ENCODE peak calls at places on chromosomes 1 and 21, in six cellular contexts. One of them, this sample, is unnamed.

GRCh38 chr1:64982134-64982533 is 15.8 kb upstream of the JAK1 start:
- DNase-seq in fibroblast of mammary gland: no peak
- DNase-seq in GM12878: no peak
- DNase-seq in cardiac muscle cell: no peak
- DNase-seq in Caco-2: no peak
- DNase-seq in cardiac fibroblast: no peak
- DNase-seq in this sample: no peak

GRCh38 chr1:164838786-164839185 is 279.8 kb downstream of the PBX1 start:
- DNase-seq in fibroblast of mammary gland: no peak
- DNase-seq in GM12878: no peak
- DNase-seq in cardiac muscle cell: no peak
- DNase-seq in Caco-2: no peak
- DNase-seq in cardiac fibroblast: no peak
- DNase-seq in this sample: no peak

GRCh38 chr1:23793018-23793781 is 2.3 kb downstream of the LYPLA2 start:
- DNase-seq in fibroblast of mammary gland: peak
- DNase-seq in GM12878: no peak
- DNase-seq in cardiac muscle cell: no peak
- DNase-seq in Caco-2: no peak
- DNase-seq in cardiac fibroblast: peak
- DNase-seq in this sample: peak

GRCh38 chr1:214584805-214585766 is 17.9 kb upstream of the CENPF start:
- DNase-seq in fibroblast of mammary gland: peak
- DNase-seq in GM12878: no peak
- DNase-seq in cardiac muscle cell: peak
- DNase-seq in Caco-2: peak
- DNase-seq in cardiac fibroblast: peak
- DNase-seq in this sample: peak

GRCh38 chr1:59926381-59927243 is at the start of gene CYP2J2:
- DNase-seq in fibroblast of mammary gland: peak
- DNase-seq in GM12878: peak
- DNase-seq in cardiac muscle cell: peak
- DNase-seq in Caco-2: peak
- DNase-seq in cardiac fibroblast: peak
- DNase-seq in this sample: peak

GRCh38 chr1:216388558-216388957 is 34.7 kb downstream of the USH2A start:
- DNase-seq in fibroblast of mammary gland: no peak
- DNase-seq in GM12878: no peak
- DNase-seq in cardiac muscle cell: peak
- DNase-seq in Caco-2: no peak
- DNase-seq in cardiac fibroblast: no peak
- DNase-seq in this sample: no peak

GRCh38 chr1:207288315-207288714 is 33.2 kb upstream of the CD55 start:
- DNase-seq in fibroblast of mammary gland: no peak
- DNase-seq in GM12878: no peak
- DNase-seq in cardiac muscle cell: no peak
- DNase-seq in Caco-2: no peak
- DNase-seq in cardiac fibroblast: no peak
- DNase-seq in this sample: no peak

GRCh38 chr1:227766015-227766634 is 30.9 kb downstream of the SNAP47 start:
- DNase-seq in fibroblast of mammary gland: peak
- DNase-seq in GM12878: no peak
- DNase-seq in cardiac muscle cell: no peak
- DNase-seq in Caco-2: no peak
- DNase-seq in cardiac fibroblast: no peak
- DNase-seq in this sample: peak

GRCh38 chr21:37276377-37276776 is 9.2 kb upstream of the VPS26C start:
- DNase-seq in fibroblast of mammary gland: no peak
- DNase-seq in GM12878: no peak
- DNase-seq in cardiac muscle cell: no peak
- DNase-seq in Caco-2: no peak
- DNase-seq in cardiac fibroblast: no peak
- DNase-seq in this sample: no peak

GRCh38 chr1:181152892-181153633 is 64.6 kb downstream of the IER5 start:
- DNase-seq in fibroblast of mammary gland: peak
- DNase-seq in GM12878: no peak
- DNase-seq in cardiac muscle cell: peak
- DNase-seq in Caco-2: no peak
- DNase-seq in cardiac fibroblast: peak
- DNase-seq in this sample: peak

GRCh38 chr1:146036241-146036989 is 14.9 kb upstream of the HJV start:
- DNase-seq in fibroblast of mammary gland: no peak
- DNase-seq in GM12878: peak
- DNase-seq in cardiac muscle cell: no peak
- DNase-seq in Caco-2: no peak
- DNase-seq in cardiac fibroblast: no peak
- DNase-seq in this sample: no peak

GRCh38 chr21:33286600-33287456 is 20.7 kb downstream of the IL10RB start:
- DNase-seq in fibroblast of mammary gland: peak
- DNase-seq in GM12878: no peak
- DNase-seq in cardiac muscle cell: no peak
- DNase-seq in Caco-2: no peak
- DNase-seq in cardiac fibroblast: peak
- DNase-seq in this sample: no peak

GRCh38 chr1:87968259-87968955 is 639.7 kb downstream of the LMO4 start:
- DNase-seq in fibroblast of mammary gland: peak
- DNase-seq in GM12878: no peak
- DNase-seq in cardiac muscle cell: peak
- DNase-seq in Caco-2: no peak
- DNase-seq in cardiac fibroblast: peak
- DNase-seq in this sample: peak

GRCh38 chr1:38046884-38047602 is 450 bp upstream of the POU3F1 start:
- DNase-seq in fibroblast of mammary gland: peak
- DNase-seq in GM12878: no peak
- DNase-seq in cardiac muscle cell: peak
- DNase-seq in Caco-2: peak
- DNase-seq in cardiac fibroblast: peak
- DNase-seq in this sample: peak

GRCh38 chr21:45168522-45168921 is 94.1 kb downstream of the ADARB1 start:
- DNase-seq in fibroblast of mammary gland: peak
- DNase-seq in GM12878: no peak
- DNase-seq in cardiac muscle cell: no peak
- DNase-seq in Caco-2: no peak
- DNase-seq in cardiac fibroblast: no peak
- DNase-seq in this sample: no peak

GRCh38 chr1:231512147-231512698 is 16.2 kb upstream of the TSNAX start:
- DNase-seq in fibroblast of mammary gland: peak
- DNase-seq in GM12878: peak
- DNase-seq in cardiac muscle cell: no peak
- DNase-seq in Caco-2: peak
- DNase-seq in cardiac fibroblast: peak
- DNase-seq in this sample: peak

GRCh38 chr1:51541313-51542050 is 22.4 kb upstream of the EPS15 start:
- DNase-seq in fibroblast of mammary gland: peak
- DNase-seq in GM12878: no peak
- DNase-seq in cardiac muscle cell: no peak
- DNase-seq in Caco-2: no peak
- DNase-seq in cardiac fibroblast: peak
- DNase-seq in this sample: peak

GRCh38 chr1:84889437-84889836 is 3.6 kb downstream of the LPAR3 start:
- DNase-seq in fibroblast of mammary gland: peak
- DNase-seq in GM12878: no peak
- DNase-seq in cardiac muscle cell: no peak
- DNase-seq in Caco-2: no peak
- DNase-seq in cardiac fibroblast: peak
- DNase-seq in this sample: no peak

GRCh38 chr1:32246888-32247273 is at the start of gene FAM167B:
- DNase-seq in fibroblast of mammary gland: peak
- DNase-seq in GM12878: no peak
- DNase-seq in cardiac muscle cell: no peak
- DNase-seq in Caco-2: no peak
- DNase-seq in cardiac fibroblast: peak
- DNase-seq in this sample: peak

GRCh38 chr1:2046953-2047748 is 3.1 kb upstream of the PRKCZ start:
- DNase-seq in fibroblast of mammary gland: no peak
- DNase-seq in GM12878: no peak
- DNase-seq in cardiac muscle cell: no peak
- DNase-seq in Caco-2: no peak
- DNase-seq in cardiac fibroblast: no peak
- DNase-seq in this sample: no peak

GRCh38 chr1:101004061-101004460 is 21.5 kb downstream of the DPH5 start:
- DNase-seq in fibroblast of mammary gland: peak
- DNase-seq in GM12878: no peak
- DNase-seq in cardiac muscle cell: no peak
- DNase-seq in Caco-2: peak
- DNase-seq in cardiac fibroblast: peak
- DNase-seq in this sample: peak

GRCh38 chr1:53683986-53684740 is 54.8 kb downstream of the GLIS1 start:
- DNase-seq in fibroblast of mammary gland: no peak
- DNase-seq in GM12878: no peak
- DNase-seq in cardiac muscle cell: peak
- DNase-seq in Caco-2: peak
- DNase-seq in cardiac fibroblast: no peak
- DNase-seq in this sample: peak

GRCh38 chr1:152770411-152770810 is 4.5 kb upstream of the LCE1F start:
- DNase-seq in fibroblast of mammary gland: peak
- DNase-seq in GM12878: no peak
- DNase-seq in cardiac muscle cell: no peak
- DNase-seq in Caco-2: no peak
- DNase-seq in cardiac fibroblast: no peak
- DNase-seq in this sample: no peak

GRCh38 chr21:25961042-25961441 is 209.5 kb downstream of the APP start:
- DNase-seq in fibroblast of mammary gland: no peak
- DNase-seq in GM12878: no peak
- DNase-seq in cardiac muscle cell: no peak
- DNase-seq in Caco-2: no peak
- DNase-seq in cardiac fibroblast: no peak
- DNase-seq in this sample: no peak

GRCh38 chr1:67645495-67646144 is 39.4 kb upstream of the GADD45A start:
- DNase-seq in fibroblast of mammary gland: peak
- DNase-seq in GM12878: no peak
- DNase-seq in cardiac muscle cell: no peak
- DNase-seq in Caco-2: peak
- DNase-seq in cardiac fibroblast: peak
- DNase-seq in this sample: peak

GRCh38 chr1:199042193-199042592 is 403.4 kb downstream of the PTPRC start:
- DNase-seq in fibroblast of mammary gland: no peak
- DNase-seq in GM12878: no peak
- DNase-seq in cardiac muscle cell: no peak
- DNase-seq in Caco-2: no peak
- DNase-seq in cardiac fibroblast: no peak
- DNase-seq in this sample: no peak

GRCh38 chr1:199041173-199041914 is 402.5 kb downstream of the PTPRC start:
- DNase-seq in fibroblast of mammary gland: no peak
- DNase-seq in GM12878: peak
- DNase-seq in cardiac muscle cell: no peak
- DNase-seq in Caco-2: no peak
- DNase-seq in cardiac fibroblast: peak
- DNase-seq in this sample: no peak

GRCh38 chr1:199044191-199044590 is 405.4 kb downstream of the PTPRC start:
- DNase-seq in fibroblast of mammary gland: no peak
- DNase-seq in GM12878: no peak
- DNase-seq in cardiac muscle cell: no peak
- DNase-seq in Caco-2: no peak
- DNase-seq in cardiac fibroblast: no peak
- DNase-seq in this sample: no peak

GRCh38 chr1:199046618-199047017 is 407.8 kb downstream of the PTPRC start:
- DNase-seq in fibroblast of mammary gland: peak
- DNase-seq in GM12878: no peak
- DNase-seq in cardiac muscle cell: no peak
- DNase-seq in Caco-2: no peak
- DNase-seq in cardiac fibroblast: peak
- DNase-seq in this sample: no peak
- H3K4me3 ChIP-seq in fibroblast of mammary gland: no peak
- H3K4me3 ChIP-seq in GM12878: no peak
- H3K4me3 ChIP-seq in cardiac muscle cell: no peak
- H3K4me3 ChIP-seq in Caco-2: no peak
- H3K4me3 ChIP-seq in cardiac fibroblast: no peak
- H3K4me3 ChIP-seq in this sample: no peak

DNA sequence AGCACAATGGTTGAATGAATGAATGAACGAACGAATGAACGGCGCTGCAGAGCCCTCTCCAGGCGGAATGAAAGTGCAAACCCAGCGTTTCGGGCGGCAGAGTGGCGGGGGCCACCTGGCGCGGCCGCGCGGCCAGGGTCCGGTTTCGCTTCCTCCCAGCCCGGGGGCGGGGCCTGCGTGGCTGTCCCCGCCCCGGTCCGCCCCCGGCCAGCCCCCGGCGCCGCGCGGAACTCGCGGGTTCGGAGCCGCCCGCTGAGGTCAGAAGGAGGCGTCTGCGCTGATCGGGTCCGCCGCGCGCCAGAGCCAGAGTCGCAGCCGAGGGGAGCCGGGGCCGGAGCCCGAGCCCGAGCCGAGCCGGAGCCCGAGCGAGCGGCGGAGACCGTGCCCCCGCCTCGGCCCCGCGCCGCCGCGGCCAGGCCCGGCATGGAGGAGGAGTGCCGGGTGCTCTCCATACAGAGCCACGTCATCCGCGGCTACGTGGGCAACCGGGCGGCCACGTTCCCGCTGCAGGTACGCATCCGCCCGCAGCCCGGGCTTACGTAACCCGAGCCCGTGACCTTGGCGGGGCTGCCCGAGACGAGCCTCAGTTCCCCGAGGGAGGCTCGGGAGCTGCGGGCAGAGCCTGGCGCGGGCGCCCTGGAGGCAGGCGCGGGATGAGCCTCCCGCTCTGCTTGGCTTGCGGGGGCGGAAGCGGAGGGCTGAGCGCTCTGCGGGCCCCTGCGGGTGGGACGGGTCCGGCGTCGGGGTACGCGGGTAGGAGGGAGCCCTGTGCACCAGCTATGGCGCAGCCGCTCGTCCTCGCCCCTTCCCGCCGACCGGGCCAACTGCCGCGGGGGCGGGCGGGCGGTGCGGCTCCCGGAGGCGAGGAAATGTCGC is at the start of gene PDXK:
- DNase-seq in fibroblast of mammary gland: peak
- DNase-seq in GM12878: peak
- DNase-seq in cardiac muscle cell: peak
- DNase-seq in Caco-2: peak
- DNase-seq in cardiac fibroblast: peak
- DNase-seq in this sample: peak
- TF ChIP-seq CTCF in fibroblast of mammary gland: no peak
- TF ChIP-seq CTCF in GM12878: peak
- TF ChIP-seq CTCF in cardiac muscle cell: peak
- TF ChIP-seq CTCF in Caco-2: peak
- TF ChIP-seq CTCF in cardiac fibroblast: no peak
- TF ChIP-seq CTCF in this sample: no peak

GRCh38 chr1:98659879-98660278 is 1.6 kb upstream of the SNX7 start:
- DNase-seq in fibroblast of mammary gland: no peak
- DNase-seq in GM12878: no peak
- DNase-seq in cardiac muscle cell: no peak
- DNase-seq in Caco-2: no peak
- DNase-seq in cardiac fibroblast: no peak
- DNase-seq in this sample: no peak

GRCh38 chr1:98660941-98661543 is 479 bp upstream of the SNX7 start:
- DNase-seq in fibroblast of mammary gland: no peak
- DNase-seq in GM12878: no peak
- DNase-seq in cardiac muscle cell: peak
- DNase-seq in Caco-2: no peak
- DNase-seq in cardiac fibroblast: peak
- DNase-seq in this sample: peak

GRCh38 chr1:98662354-98662665 is 789 bp downstream of the SNX7 start:
- DNase-seq in fibroblast of mammary gland: no peak
- DNase-seq in GM12878: no peak
- DNase-seq in cardiac muscle cell: no peak
- DNase-seq in Caco-2: no peak
- DNase-seq in cardiac fibroblast: peak
- DNase-seq in this sample: no peak

GRCh38 chr1:98661544-98662353 is at the start of gene SNX7:
- DNase-seq in fibroblast of mammary gland: peak
- DNase-seq in GM12878: no peak
- DNase-seq in cardiac muscle cell: peak
- DNase-seq in Caco-2: peak
- DNase-seq in cardiac fibroblast: peak
- DNase-seq in this sample: peak
- H3K4me3 ChIP-seq in fibroblast of mammary gland: peak
- H3K4me3 ChIP-seq in GM12878: peak
- H3K4me3 ChIP-seq in cardiac muscle cell: peak
- H3K4me3 ChIP-seq in Caco-2: peak
- H3K4me3 ChIP-seq in cardiac fibroblast: peak
- H3K4me3 ChIP-seq in this sample: peak

GRCh38 chr1:17886361-17886760 is 131.2 kb downstream of the ACTL8 start:
- DNase-seq in fibroblast of mammary gland: no peak
- DNase-seq in GM12878: no peak
- DNase-seq in cardiac muscle cell: no peak
- DNase-seq in Caco-2: no peak
- DNase-seq in cardiac fibroblast: no peak
- DNase-seq in this sample: no peak
- TF ChIP-seq CTCF in fibroblast of mammary gland: no peak
- TF ChIP-seq CTCF in GM12878: no peak
- TF ChIP-seq CTCF in cardiac muscle cell: no peak
- TF ChIP-seq CTCF in Caco-2: no peak
- TF ChIP-seq CTCF in cardiac fibroblast: no peak
- TF ChIP-seq CTCF in this sample: no peak